ENCODE peak calls at places on chromosomes 6 and 20, in six cellular contexts. R is HTR-8/SVneo; X is amygdala; B is T-helper 2 cell; O is RPMI7951; D is CD4-positive, CD25-positive, alpha-beta regulatory T cell. N is an unnamed sample.

GRCh38 chr6:65760285-65760684 is 53.3 kb upstream of the EYS start:
- DNase-seq in R (peak), X (no peak), B (no peak), O (peak), D (no peak), N (no peak)

GRCh38 chr6:15616266-15616665 is 46.6 kb downstream of the DTNBP1 start:
- DNase-seq in R (no peak), X (no peak), B (no peak), O (no peak), D (no peak), N (no peak)

GRCh38 chr6:1552296-1552761 is 57.4 kb upstream of the FOXC1 start:
- DNase-seq in R (peak), X (no peak), B (no peak), O (peak), D (peak), N (peak)

GRCh38 chr6:169109821-169110220 is 143.8 kb downstream of the THBS2 start:
- DNase-seq in R (no peak), X (no peak), B (no peak), O (no peak), D (no peak), N (no peak)

GRCh38 chr6:5124526-5124925 is 39.4 kb downstream of the PPP1R3G start:
- DNase-seq in R (no peak), X (no peak), B (no peak), O (no peak), D (no peak), N (no peak)

GRCh38 chr20:1965520-1966278 is 28.2 kb downstream of the PDYN start:
- DNase-seq in R (peak), X (peak), B (peak), O (peak), D (peak), N (peak)

GRCh38 chr6:125511809-125512341 is 210.1 kb upstream of the HDDC2 start:
- DNase-seq in R (no peak), X (no peak), B (no peak), O (peak), D (no peak), N (no peak)

GRCh38 chr20:43849496-43850197 is 65.0 kb upstream of the TOX2 start:
- DNase-seq in R (peak), X (no peak), B (no peak), O (peak), D (no peak), N (no peak)

GRCh38 chr20:53176133-53176532 is 204.0 kb downstream of the TSHZ2 start:
- DNase-seq in R (no peak), X (no peak), B (no peak), O (no peak), D (no peak), N (no peak)